ENCODE peak calls at places on chromosomes 7 and 10, in seven cellular contexts. One of them, this sample, is unnamed.

GRCh38 chr7:803243-803635 is 29.0 kb upstream of the SUN1 start:
- DNase-seq in stimulated activated CD4-positive, alpha-beta T cell treated with anti-CD3 and anti-CD28 coated beads, Interleukin-1b, Interleukin-23, amount 100 ng/mL, for 48 hours: no peak
- DNase-seq in activated effector memory CD4-positive, alpha-beta T cell treated with anti-CD3 and anti-CD28 coated beads, Interleukin-2, amount 50 U/mL, for 16 hours: no peak
- DNase-seq in esophagus muscularis mucosa: no peak
- DNase-seq in central memory CD8-positive, alpha-beta T cell: no peak
- DNase-seq in activated CD4-positive, alpha-beta T cell treated with anti-CD3 and anti-CD28 coated beads for 48 hours: no peak
- DNase-seq in AG04450: no peak
- DNase-seq in this sample: no peak

GRCh38 chr7:43625453-43625852 is 42.5 kb downstream of the STK17A start:
- DNase-seq in central memory CD8-positive, alpha-beta T cell: peak
- DNase-seq in activated effector memory CD4-positive, alpha-beta T cell treated with anti-CD3 and anti-CD28 coated beads, Interleukin-2, amount 50 U/mL, for 16 hours: peak
- DNase-seq in esophagus muscularis mucosa: no peak
- DNase-seq in stimulated activated CD4-positive, alpha-beta T cell treated with anti-CD3 and anti-CD28 coated beads, Interleukin-1b, Interleukin-23, amount 100 ng/mL, for 48 hours: peak
- DNase-seq in activated CD4-positive, alpha-beta T cell treated with anti-CD3 and anti-CD28 coated beads for 48 hours: peak
- DNase-seq in AG04450: no peak
- DNase-seq in this sample: no peak

GRCh38 chr10:116891208-116891607 is 41.9 kb downstream of the ENO4 start:
- DNase-seq in central memory CD8-positive, alpha-beta T cell: no peak
- DNase-seq in esophagus muscularis mucosa: peak
- DNase-seq in activated CD4-positive, alpha-beta T cell treated with anti-CD3 and anti-CD28 coated beads for 48 hours: no peak
- DNase-seq in stimulated activated CD4-positive, alpha-beta T cell treated with anti-CD3 and anti-CD28 coated beads, Interleukin-1b, Interleukin-23, amount 100 ng/mL, for 48 hours: no peak
- DNase-seq in activated effector memory CD4-positive, alpha-beta T cell treated with anti-CD3 and anti-CD28 coated beads, Interleukin-2, amount 50 U/mL, for 16 hours: no peak
- DNase-seq in AG04450: peak
- DNase-seq in this sample: peak

GRCh38 chr10:26455567-26456315 is 17.6 kb downstream of the APBB1IP start:
- DNase-seq in activated CD4-positive, alpha-beta T cell treated with anti-CD3 and anti-CD28 coated beads for 48 hours: no peak
- DNase-seq in activated effector memory CD4-positive, alpha-beta T cell treated with anti-CD3 and anti-CD28 coated beads, Interleukin-2, amount 50 U/mL, for 16 hours: no peak
- DNase-seq in stimulated activated CD4-positive, alpha-beta T cell treated with anti-CD3 and anti-CD28 coated beads, Interleukin-1b, Interleukin-23, amount 100 ng/mL, for 48 hours: no peak
- DNase-seq in esophagus muscularis mucosa: peak
- DNase-seq in central memory CD8-positive, alpha-beta T cell: no peak
- DNase-seq in AG04450: no peak
- DNase-seq in this sample: no peak

GRCh38 chr7:25383402-25383801 is 155.1 kb upstream of the NPVF start:
- DNase-seq in central memory CD8-positive, alpha-beta T cell: no peak
- DNase-seq in activated CD4-positive, alpha-beta T cell treated with anti-CD3 and anti-CD28 coated beads for 48 hours: no peak
- DNase-seq in stimulated activated CD4-positive, alpha-beta T cell treated with anti-CD3 and anti-CD28 coated beads, Interleukin-1b, Interleukin-23, amount 100 ng/mL, for 48 hours: no peak
- DNase-seq in esophagus muscularis mucosa: peak
- DNase-seq in activated effector memory CD4-positive, alpha-beta T cell treated with anti-CD3 and anti-CD28 coated beads, Interleukin-2, amount 50 U/mL, for 16 hours: no peak
- DNase-seq in AG04450: no peak
- DNase-seq in this sample: no peak

GRCh38 chr7:135742371-135742770 is 6.2 kb downstream of the FAM180A start:
- DNase-seq in central memory CD8-positive, alpha-beta T cell: no peak
- DNase-seq in esophagus muscularis mucosa: no peak
- DNase-seq in stimulated activated CD4-positive, alpha-beta T cell treated with anti-CD3 and anti-CD28 coated beads, Interleukin-1b, Interleukin-23, amount 100 ng/mL, for 48 hours: no peak
- DNase-seq in AG04450: no peak
- DNase-seq in activated effector memory CD4-positive, alpha-beta T cell treated with anti-CD3 and anti-CD28 coated beads, Interleukin-2, amount 50 U/mL, for 16 hours: no peak
- DNase-seq in activated CD4-positive, alpha-beta T cell treated with anti-CD3 and anti-CD28 coated beads for 48 hours: no peak
- DNase-seq in this sample: no peak

GRCh38 chr7:128104109-128104742 is 73.0 kb upstream of the LRRC4 start:
- DNase-seq in esophagus muscularis mucosa: no peak
- DNase-seq in activated CD4-positive, alpha-beta T cell treated with anti-CD3 and anti-CD28 coated beads for 48 hours: no peak
- DNase-seq in central memory CD8-positive, alpha-beta T cell: no peak
- DNase-seq in AG04450: no peak
- DNase-seq in stimulated activated CD4-positive, alpha-beta T cell treated with anti-CD3 and anti-CD28 coated beads, Interleukin-1b, Interleukin-23, amount 100 ng/mL, for 48 hours: no peak
- DNase-seq in activated effector memory CD4-positive, alpha-beta T cell treated with anti-CD3 and anti-CD28 coated beads, Interleukin-2, amount 50 U/mL, for 16 hours: no peak
- DNase-seq in this sample: no peak

GRCh38 chr7:77903597-77903996 is 105.0 kb downstream of the PHTF2 start:
- DNase-seq in activated effector memory CD4-positive, alpha-beta T cell treated with anti-CD3 and anti-CD28 coated beads, Interleukin-2, amount 50 U/mL, for 16 hours: peak
- DNase-seq in stimulated activated CD4-positive, alpha-beta T cell treated with anti-CD3 and anti-CD28 coated beads, Interleukin-1b, Interleukin-23, amount 100 ng/mL, for 48 hours: peak
- DNase-seq in activated CD4-positive, alpha-beta T cell treated with anti-CD3 and anti-CD28 coated beads for 48 hours: peak
- DNase-seq in AG04450: no peak
- DNase-seq in esophagus muscularis mucosa: no peak
- DNase-seq in central memory CD8-positive, alpha-beta T cell: no peak
- DNase-seq in this sample: peak

GRCh38 chr7:94333810-94334209 is 60.9 kb upstream of the COL1A2 start:
- DNase-seq in AG04450: no peak
- DNase-seq in stimulated activated CD4-positive, alpha-beta T cell treated with anti-CD3 and anti-CD28 coated beads, Interleukin-1b, Interleukin-23, amount 100 ng/mL, for 48 hours: no peak
- DNase-seq in central memory CD8-positive, alpha-beta T cell: no peak
- DNase-seq in activated CD4-positive, alpha-beta T cell treated with anti-CD3 and anti-CD28 coated beads for 48 hours: no peak
- DNase-seq in activated effector memory CD4-positive, alpha-beta T cell treated with anti-CD3 and anti-CD28 coated beads, Interleukin-2, amount 50 U/mL, for 16 hours: no peak
- DNase-seq in esophagus muscularis mucosa: no peak
- DNase-seq in this sample: peak